ENCODE peak calls at places on chromosomes 1 and 21, in nine cellular contexts. G is fibroblast of lung, Q is psoas muscle, F is pancreas, E is HL-60, T is stomach, C is breast epithelium, Y is astrocyte of the spinal cord, P is left ventricle myocardium inferior. W is an unnamed sample.

GRCh38 chr1:6809461-6809860 is 24.2 kb downstream of the CAMTA1 start:
- DNase-seq in G (no peak), Y (no peak), Q (no peak), C (no peak), P (no peak), T (no peak), E (no peak), F (no peak), W (no peak)

GRCh38 chr1:98914547-98914946 is 90.1 kb downstream of the PLPPR5 start:
- DNase-seq in P (no peak), G (no peak), T (no peak), C (no peak), E (no peak), Y (no peak), F (no peak), Q (no peak), W (peak)

GRCh38 chr1:234938114-234938513 is 190.5 kb downstream of the TOMM20 start:
- DNase-seq in P (no peak), T (no peak), G (no peak), E (no peak), Q (no peak), Y (no peak), F (no peak), C (no peak), W (no peak)

GRCh38 chr1:171644805-171645483 is 7.5 kb downstream of the MYOC start:
- DNase-seq in T (peak), E (peak), Q (peak), F (peak), G (peak), Y (peak), P (peak), C (peak), W (peak)

GRCh38 chr1:5738911-5739462 is 253.2 kb downstream of the NPHP4 start:
- DNase-seq in E (no peak), Q (no peak), G (no peak), C (peak), F (no peak), Y (no peak), T (peak), P (no peak), W (no peak)

GRCh38 chr21:42905195-42905594 is 12.1 kb downstream of the NDUFV3 start:
- DNase-seq in Y (no peak), E (no peak), F (no peak), Q (no peak), P (no peak), T (no peak), G (no peak), C (no peak), W (peak)

GRCh38 chr1:29855761-29856160 is 619.4 kb downstream of the PTPRU start:
- DNase-seq in F (no peak), P (no peak), Q (no peak), T (no peak), G (no peak), E (no peak), Y (no peak), C (no peak), W (no peak)

GRCh38 chr1:26277261-26277661 is 2.6 kb upstream of the SH3BGRL3 start:
- DNase-seq in E (no peak), G (no peak), C (no peak), T (peak), Q (no peak), P (no peak), Y (no peak), F (peak), W (no peak)

GRCh38 chr1:213014642-213015041 is 1.0 kb downstream of the ANGEL2 start:
- DNase-seq in Q (no peak), C (no peak), Y (peak), T (no peak), P (no peak), G (peak), F (no peak), E (no peak), W (peak)

DNA sequence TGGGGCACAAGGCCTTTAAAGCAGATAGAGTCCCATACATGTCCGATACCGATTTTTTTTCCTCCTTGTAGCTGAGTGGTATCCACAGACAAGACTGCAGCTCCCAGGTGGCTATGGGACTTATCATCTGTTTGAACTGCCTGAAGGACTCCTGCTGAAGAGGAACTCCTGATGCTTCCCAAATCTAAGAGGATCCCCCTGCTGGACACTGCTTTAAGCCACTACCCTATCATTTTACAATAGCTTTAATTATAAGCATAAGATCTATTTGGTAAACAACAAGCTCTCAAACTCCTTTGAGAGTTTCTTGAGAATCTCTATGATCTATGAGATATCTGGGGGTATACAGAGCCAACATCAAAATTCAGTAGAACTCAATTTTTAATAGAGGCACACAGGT is 11.7 kb downstream of the NDC1 start:
- DNase-seq in C (no peak), T (no peak), E (no peak), G (peak), P (no peak), Y (peak), Q (no peak), F (no peak), W (peak)
- TF ChIP-seq CTCF in C (no peak), T (no peak), E (no peak), G (peak), P (no peak), Y (peak), Q (no peak), F (no peak), W (peak)

GRCh38 chr1:58515794-58516401 is 30.6 kb downstream of the OMA1 start:
- DNase-seq in T (peak), E (peak), F (no peak), Q (no peak), P (no peak), Y (peak), G (peak), C (no peak), W (peak)
- H3K4me3 ChIP-seq in T (no peak), E (no peak), F (no peak), Q (no peak), P (no peak), Y (no peak), G (no peak), C (no peak), W (no peak)

GRCh38 chr1:112956503-112957132 is 622 bp upstream of the SLC16A1 start:
- DNase-seq in G (no peak), P (no peak), T (no peak), F (peak), C (no peak), Q (no peak), Y (no peak), E (no peak), W (no peak)
- TF ChIP-seq CTCF in G (no peak), P (no peak), T (no peak), F (no peak), C (no peak), Q (no peak), Y (no peak), E (no peak), W (no peak)

GRCh38 chr1:89142160-89142559 is 16.2 kb upstream of the GBP2 start:
- DNase-seq in G (no peak), Y (no peak), Q (no peak), C (no peak), T (no peak), E (no peak), F (no peak), P (no peak), W (no peak)
- H3K4me3 ChIP-seq in G (no peak), Y (no peak), Q (no peak), C (no peak), T (no peak), E (no peak), F (no peak), P (no peak), W (no peak)

GRCh38 chr1:247574236-247574635 is 13.9 kb upstream of the OR2G2 start:
- DNase-seq in Q (no peak), T (no peak), E (no peak), Y (no peak), G (no peak), C (no peak), F (no peak), P (no peak), W (no peak)

GRCh38 chr1:247578946-247579460 is 9.2 kb upstream of the OR2G2 start:
- DNase-seq in F (no peak), C (no peak), P (no peak), E (no peak), G (no peak), Q (no peak), T (no peak), Y (no peak), W (no peak)

GRCh38 chr1:247574664-247575063 is 13.5 kb upstream of the OR2G2 start:
- DNase-seq in E (no peak), C (no peak), T (no peak), Q (no peak), G (no peak), P (no peak), F (no peak), Y (no peak), W (no peak)

DNA sequence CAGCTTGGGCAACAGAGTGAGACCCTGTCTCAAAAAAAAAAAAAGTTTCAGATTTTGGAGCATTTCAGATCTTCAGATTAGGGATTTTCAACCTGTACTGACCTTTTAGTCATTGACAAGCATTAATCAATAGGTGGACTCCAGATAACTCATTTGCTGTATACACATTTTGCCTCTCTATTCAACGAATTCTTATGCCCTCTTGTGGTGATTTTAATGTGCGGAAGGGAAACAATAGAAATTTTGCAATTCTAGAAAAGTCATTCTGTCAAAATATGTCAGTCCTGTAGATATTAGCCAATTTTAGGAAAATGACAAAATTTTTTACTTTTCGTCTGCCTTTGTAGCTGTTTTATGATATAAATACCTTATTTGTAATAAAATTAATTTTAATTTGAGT is 11.6 kb upstream of the OR2G2 start:
- DNase-seq in Q (no peak), G (no peak), T (no peak), C (no peak), P (no peak), E (peak), F (no peak), Y (no peak), W (peak)
- TF ChIP-seq CTCF in Q (no peak), G (no peak), T (no peak), C (no peak), P (peak), E (peak), F (no peak), Y (peak), W (peak)

W was measured in fibroblast of mammary gland.